ENCODE peak calls at places on chromosomes 5 and 9, in four cellular contexts. One of them, this sample, is unnamed.

GRCh38 chr9:98864257-98865180 is 57.0 kb downstream of the GALNT12 start:
- DNase-seq in HFF-Myc: no peak
- DNase-seq in activated CD8-positive, alpha-beta memory T cell treated with anti-CD3 and anti-CD28 coated beads for 24 hours: no peak
- DNase-seq in Right ventricle myocardium superior: peak
- DNase-seq in this sample: no peak

GRCh38 chr5:2417301-2417700 is 334.2 kb downstream of the IRX2 start:
- DNase-seq in HFF-Myc: no peak
- DNase-seq in activated CD8-positive, alpha-beta memory T cell treated with anti-CD3 and anti-CD28 coated beads for 24 hours: no peak
- DNase-seq in Right ventricle myocardium superior: no peak
- DNase-seq in this sample: no peak

GRCh38 chr5:169914766-169915165 is 65.5 kb downstream of the INSYN2B start:
- DNase-seq in HFF-Myc: no peak
- DNase-seq in activated CD8-positive, alpha-beta memory T cell treated with anti-CD3 and anti-CD28 coated beads for 24 hours: no peak
- DNase-seq in Right ventricle myocardium superior: peak
- DNase-seq in this sample: no peak

GRCh38 chr5:14166437-14166836 is 23.3 kb downstream of the TRIO start:
- DNase-seq in HFF-Myc: no peak
- DNase-seq in activated CD8-positive, alpha-beta memory T cell treated with anti-CD3 and anti-CD28 coated beads for 24 hours: no peak
- DNase-seq in Right ventricle myocardium superior: no peak
- DNase-seq in this sample: no peak

GRCh38 chr5:74028406-74028805 is 402.4 kb downstream of the ARHGEF28 start:
- DNase-seq in HFF-Myc: no peak
- DNase-seq in activated CD8-positive, alpha-beta memory T cell treated with anti-CD3 and anti-CD28 coated beads for 24 hours: no peak
- DNase-seq in Right ventricle myocardium superior: no peak
- DNase-seq in this sample: no peak

GRCh38 chr9:137167752-137168574 is 1.9 kb downstream of the LRRC26 start:
- DNase-seq in HFF-Myc: no peak
- DNase-seq in activated CD8-positive, alpha-beta memory T cell treated with anti-CD3 and anti-CD28 coated beads for 24 hours: no peak
- DNase-seq in Right ventricle myocardium superior: no peak
- DNase-seq in this sample: no peak

GRCh38 chr5:179994622-179995323 is 76.8 kb downstream of the RNF130 start:
- DNase-seq in HFF-Myc: no peak
- DNase-seq in activated CD8-positive, alpha-beta memory T cell treated with anti-CD3 and anti-CD28 coated beads for 24 hours: no peak
- DNase-seq in Right ventricle myocardium superior: no peak
- DNase-seq in this sample: no peak

GRCh38 chr9:1100945-1101344 is 50.8 kb downstream of the DMRT2 start:
- DNase-seq in HFF-Myc: peak
- DNase-seq in activated CD8-positive, alpha-beta memory T cell treated with anti-CD3 and anti-CD28 coated beads for 24 hours: no peak
- DNase-seq in Right ventricle myocardium superior: peak
- DNase-seq in this sample: no peak

GRCh38 chr5:157571357-157571827 is 4.2 kb downstream of the ADAM19 start:
- DNase-seq in HFF-Myc: no peak
- DNase-seq in activated CD8-positive, alpha-beta memory T cell treated with anti-CD3 and anti-CD28 coated beads for 24 hours: no peak
- DNase-seq in Right ventricle myocardium superior: no peak
- DNase-seq in this sample: no peak

GRCh38 chr5:176573564-176574296 is 24.6 kb downstream of the CDHR2 start:
- DNase-seq in HFF-Myc: no peak
- DNase-seq in activated CD8-positive, alpha-beta memory T cell treated with anti-CD3 and anti-CD28 coated beads for 24 hours: peak
- DNase-seq in Right ventricle myocardium superior: peak
- DNase-seq in this sample: no peak

GRCh38 chr5:160749026-160749425 is 103.0 kb downstream of the ATP10B start:
- DNase-seq in HFF-Myc: no peak
- DNase-seq in activated CD8-positive, alpha-beta memory T cell treated with anti-CD3 and anti-CD28 coated beads for 24 hours: no peak
- DNase-seq in Right ventricle myocardium superior: no peak
- DNase-seq in this sample: no peak

GRCh38 chr9:132609184-132609583 is 26.8 kb downstream of the BARHL1 start:
- DNase-seq in HFF-Myc: no peak
- DNase-seq in activated CD8-positive, alpha-beta memory T cell treated with anti-CD3 and anti-CD28 coated beads for 24 hours: no peak
- DNase-seq in Right ventricle myocardium superior: no peak
- DNase-seq in this sample: no peak

GRCh38 chr9:32502459-32502858 is 23.5 kb downstream of the RIGI start:
- DNase-seq in HFF-Myc: peak
- DNase-seq in activated CD8-positive, alpha-beta memory T cell treated with anti-CD3 and anti-CD28 coated beads for 24 hours: no peak
- DNase-seq in Right ventricle myocardium superior: no peak
- DNase-seq in this sample: peak

GRCh38 chr5:157670662-157671591 is at the start of gene C5orf52:
- DNase-seq in HFF-Myc: no peak
- DNase-seq in activated CD8-positive, alpha-beta memory T cell treated with anti-CD3 and anti-CD28 coated beads for 24 hours: peak
- DNase-seq in Right ventricle myocardium superior: peak
- DNase-seq in this sample: no peak

GRCh38 chr5:150339165-150339564 is 18.3 kb upstream of the TCOF1 start:
- DNase-seq in HFF-Myc: no peak
- DNase-seq in activated CD8-positive, alpha-beta memory T cell treated with anti-CD3 and anti-CD28 coated beads for 24 hours: no peak
- DNase-seq in Right ventricle myocardium superior: no peak
- DNase-seq in this sample: no peak

GRCh38 chr9:111890254-111890791 is 6.3 kb upstream of the UGCG start:
- DNase-seq in HFF-Myc: no peak
- DNase-seq in activated CD8-positive, alpha-beta memory T cell treated with anti-CD3 and anti-CD28 coated beads for 24 hours: no peak
- DNase-seq in Right ventricle myocardium superior: no peak
- DNase-seq in this sample: no peak

GRCh38 chr5:154784856-154785255 is 29.7 kb downstream of the LARP1 start:
- DNase-seq in HFF-Myc: no peak
- DNase-seq in activated CD8-positive, alpha-beta memory T cell treated with anti-CD3 and anti-CD28 coated beads for 24 hours: no peak
- DNase-seq in Right ventricle myocardium superior: no peak
- DNase-seq in this sample: no peak

GRCh38 chr9:120481248-120481647 is 98.7 kb downstream of the CDK5RAP2 start:
- DNase-seq in HFF-Myc: no peak
- DNase-seq in activated CD8-positive, alpha-beta memory T cell treated with anti-CD3 and anti-CD28 coated beads for 24 hours: no peak
- DNase-seq in Right ventricle myocardium superior: no peak
- DNase-seq in this sample: no peak

GRCh38 chr5:116419258-116419657 is 155.4 kb downstream of the SEMA6A start:
- DNase-seq in HFF-Myc: no peak
- DNase-seq in activated CD8-positive, alpha-beta memory T cell treated with anti-CD3 and anti-CD28 coated beads for 24 hours: no peak
- DNase-seq in Right ventricle myocardium superior: no peak
- DNase-seq in this sample: no peak

GRCh38 chr5:95486185-95486584 is 68.6 kb downstream of the SKIC3 start:
- DNase-seq in HFF-Myc: no peak
- DNase-seq in activated CD8-positive, alpha-beta memory T cell treated with anti-CD3 and anti-CD28 coated beads for 24 hours: no peak
- DNase-seq in Right ventricle myocardium superior: no peak
- DNase-seq in this sample: no peak

GRCh38 chr9:14652729-14653377 is 40.4 kb downstream of the ZDHHC21 start:
- DNase-seq in HFF-Myc: no peak
- DNase-seq in activated CD8-positive, alpha-beta memory T cell treated with anti-CD3 and anti-CD28 coated beads for 24 hours: no peak
- DNase-seq in Right ventricle myocardium superior: no peak
- DNase-seq in this sample: no peak

GRCh38 chr9:120735415-120736126 is 21.3 kb upstream of the MEGF9 start:
- DNase-seq in HFF-Myc: no peak
- DNase-seq in activated CD8-positive, alpha-beta memory T cell treated with anti-CD3 and anti-CD28 coated beads for 24 hours: no peak
- DNase-seq in Right ventricle myocardium superior: peak
- DNase-seq in this sample: no peak

GRCh38 chr9:97788763-97789663 is 64.0 kb upstream of the FOXE1 start:
- DNase-seq in HFF-Myc: no peak
- DNase-seq in activated CD8-positive, alpha-beta memory T cell treated with anti-CD3 and anti-CD28 coated beads for 24 hours: no peak
- DNase-seq in Right ventricle myocardium superior: no peak
- DNase-seq in this sample: no peak

GRCh38 chr9:117555964-117556629 is 141.2 kb upstream of the ASTN2 start:
- DNase-seq in HFF-Myc: peak
- DNase-seq in activated CD8-positive, alpha-beta memory T cell treated with anti-CD3 and anti-CD28 coated beads for 24 hours: no peak
- DNase-seq in Right ventricle myocardium superior: peak
- DNase-seq in this sample: peak

GRCh38 chr9:132026932-132027585 is 52.6 kb downstream of the MED27 start:
- DNase-seq in HFF-Myc: peak
- DNase-seq in activated CD8-positive, alpha-beta memory T cell treated with anti-CD3 and anti-CD28 coated beads for 24 hours: no peak
- DNase-seq in Right ventricle myocardium superior: no peak
- DNase-seq in this sample: no peak

GRCh38 chr5:180718810-180719453 is 20.9 kb downstream of the OR2Y1 start:
- DNase-seq in HFF-Myc: peak
- DNase-seq in activated CD8-positive, alpha-beta memory T cell treated with anti-CD3 and anti-CD28 coated beads for 24 hours: peak
- DNase-seq in Right ventricle myocardium superior: no peak
- DNase-seq in this sample: no peak

GRCh38 chr5:65141487-65141886 is 340.2 kb downstream of the ADAMTS6 start:
- DNase-seq in HFF-Myc: no peak
- DNase-seq in activated CD8-positive, alpha-beta memory T cell treated with anti-CD3 and anti-CD28 coated beads for 24 hours: no peak
- DNase-seq in Right ventricle myocardium superior: no peak
- DNase-seq in this sample: no peak

GRCh38 chr5:124906339-124907097 is 160.1 kb upstream of the ZNF608 start:
- DNase-seq in HFF-Myc: peak
- DNase-seq in activated CD8-positive, alpha-beta memory T cell treated with anti-CD3 and anti-CD28 coated beads for 24 hours: no peak
- DNase-seq in Right ventricle myocardium superior: peak
- DNase-seq in this sample: no peak

GRCh38 chr9:91065231-91066041 is 263.8 kb downstream of the SYK start:
- DNase-seq in HFF-Myc: no peak
- DNase-seq in activated CD8-positive, alpha-beta memory T cell treated with anti-CD3 and anti-CD28 coated beads for 24 hours: peak
- DNase-seq in Right ventricle myocardium superior: no peak
- DNase-seq in this sample: no peak

GRCh38 chr5:149962040-149962439 is 1.5 kb downstream of the SLC26A2 start:
- DNase-seq in HFF-Myc: peak
- DNase-seq in activated CD8-positive, alpha-beta memory T cell treated with anti-CD3 and anti-CD28 coated beads for 24 hours: no peak
- DNase-seq in Right ventricle myocardium superior: no peak
- DNase-seq in this sample: no peak

GRCh38 chr5:170269579-170269978 is 28.0 kb downstream of the LCP2 start:
- DNase-seq in HFF-Myc: no peak
- DNase-seq in activated CD8-positive, alpha-beta memory T cell treated with anti-CD3 and anti-CD28 coated beads for 24 hours: no peak
- DNase-seq in Right ventricle myocardium superior: no peak
- DNase-seq in this sample: peak

GRCh38 chr9:114025196-114025753 is 52.8 kb downstream of the AMBP start:
- DNase-seq in HFF-Myc: no peak
- DNase-seq in activated CD8-positive, alpha-beta memory T cell treated with anti-CD3 and anti-CD28 coated beads for 24 hours: no peak
- DNase-seq in Right ventricle myocardium superior: no peak
- DNase-seq in this sample: no peak

GRCh38 chr5:16554110-16554509 is 62.7 kb downstream of the RETREG1 start:
- DNase-seq in HFF-Myc: no peak
- DNase-seq in activated CD8-positive, alpha-beta memory T cell treated with anti-CD3 and anti-CD28 coated beads for 24 hours: no peak
- DNase-seq in Right ventricle myocardium superior: no peak
- DNase-seq in this sample: no peak

GRCh38 chr5:56330806-56331205 is 97.7 kb upstream of the ANKRD55 start:
- DNase-seq in HFF-Myc: no peak
- DNase-seq in activated CD8-positive, alpha-beta memory T cell treated with anti-CD3 and anti-CD28 coated beads for 24 hours: no peak
- DNase-seq in Right ventricle myocardium superior: no peak
- DNase-seq in this sample: no peak

GRCh38 chr5:133467325-133467700 is 145.0 kb downstream of the FSTL4 start:
- DNase-seq in HFF-Myc: no peak
- DNase-seq in activated CD8-positive, alpha-beta memory T cell treated with anti-CD3 and anti-CD28 coated beads for 24 hours: no peak
- DNase-seq in Right ventricle myocardium superior: no peak
- DNase-seq in this sample: no peak

GRCh38 chr5:7094626-7095025 is 301.3 kb upstream of the ADCY2 start:
- DNase-seq in HFF-Myc: no peak
- DNase-seq in activated CD8-positive, alpha-beta memory T cell treated with anti-CD3 and anti-CD28 coated beads for 24 hours: no peak
- DNase-seq in Right ventricle myocardium superior: no peak
- DNase-seq in this sample: no peak

GRCh38 chr9:121678501-121679022 is 27.1 kb downstream of the DAB2IP start:
- DNase-seq in HFF-Myc: no peak
- DNase-seq in activated CD8-positive, alpha-beta memory T cell treated with anti-CD3 and anti-CD28 coated beads for 24 hours: no peak
- DNase-seq in Right ventricle myocardium superior: peak
- DNase-seq in this sample: no peak

GRCh38 chr9:87613265-87614111 is 112.4 kb upstream of the CTSL start:
- DNase-seq in HFF-Myc: no peak
- DNase-seq in activated CD8-positive, alpha-beta memory T cell treated with anti-CD3 and anti-CD28 coated beads for 24 hours: no peak
- DNase-seq in Right ventricle myocardium superior: no peak
- DNase-seq in this sample: no peak

GRCh38 chr9:121518634-121519033 is 19.0 kb upstream of the GGTA1 start:
- DNase-seq in HFF-Myc: no peak
- DNase-seq in activated CD8-positive, alpha-beta memory T cell treated with anti-CD3 and anti-CD28 coated beads for 24 hours: no peak
- DNase-seq in Right ventricle myocardium superior: no peak
- DNase-seq in this sample: no peak

GRCh38 chr9:20566401-20566800 is 55.9 kb downstream of the MLLT3 start:
- DNase-seq in HFF-Myc: no peak
- DNase-seq in activated CD8-positive, alpha-beta memory T cell treated with anti-CD3 and anti-CD28 coated beads for 24 hours: no peak
- DNase-seq in Right ventricle myocardium superior: no peak
- DNase-seq in this sample: no peak

This sample was measured in pulmonary artery endothelial cell.